ENCODE peak calls at places on chromosomes 3 and 15, in six cellular contexts. One of them, this sample, is unnamed.

GRCh38 chr3:149151843-149152242 is 22.4 kb downstream of the HPS3 start:
- DNase-seq in H9: no peak
- DNase-seq in neuronal stem cell: no peak
- DNase-seq in H1: no peak
- DNase-seq in trophoblast cell: no peak
- DNase-seq in mesenchymal stem cell: peak; percentile 91
- DNase-seq in this sample: peak; percentile 76

GRCh38 chr3:16743276-16743675 is 138.1 kb upstream of the DAZL start:
- DNase-seq in H9: no peak
- DNase-seq in neuronal stem cell: no peak
- DNase-seq in H1: no peak
- DNase-seq in trophoblast cell: no peak
- DNase-seq in mesenchymal stem cell: no peak
- DNase-seq in this sample: no peak

GRCh38 chr3:192915306-192915705 is 2.4 kb downstream of the MB21D2 start:
- DNase-seq in H9: peak; percentile 55
- DNase-seq in neuronal stem cell: peak; percentile 45
- DNase-seq in H1: no peak
- DNase-seq in trophoblast cell: peak; percentile 30
- DNase-seq in mesenchymal stem cell: peak; percentile 65
- DNase-seq in this sample: peak; percentile 68

GRCh38 chr3:33174095-33174494 is 44.5 kb downstream of the SUSD5 start:
- DNase-seq in H9: no peak
- DNase-seq in neuronal stem cell: no peak
- DNase-seq in H1: no peak
- DNase-seq in trophoblast cell: no peak
- DNase-seq in mesenchymal stem cell: no peak
- DNase-seq in this sample: no peak

GRCh38 chr3:58306662-58307286 is 454 bp downstream of the HTD2 start:
- DNase-seq in H9: peak; percentile 54
- DNase-seq in neuronal stem cell: no peak
- DNase-seq in H1: no peak
- DNase-seq in trophoblast cell: peak; percentile 43
- DNase-seq in mesenchymal stem cell: peak; percentile 65
- DNase-seq in this sample: peak; percentile 30

GRCh38 chr3:140113983-140114923 is 179.3 kb downstream of the CLSTN2 start:
- DNase-seq in H9: no peak
- DNase-seq in neuronal stem cell: no peak
- DNase-seq in H1: no peak
- DNase-seq in trophoblast cell: no peak
- DNase-seq in mesenchymal stem cell: no peak
- DNase-seq in this sample: no peak

GRCh38 chr3:156674911-156675743 is 737 bp downstream of the TIPARP start:
- DNase-seq in H9: peak; percentile 45
- DNase-seq in neuronal stem cell: peak; percentile 61
- DNase-seq in H1: no peak
- DNase-seq in trophoblast cell: peak; percentile 43
- DNase-seq in mesenchymal stem cell: peak; percentile 60
- DNase-seq in this sample: peak; percentile 43

GRCh38 chr15:84979651-84980050 is 2.0 kb upstream of the PDE8A start:
- DNase-seq in H9: peak; percentile 64
- DNase-seq in neuronal stem cell: no peak
- DNase-seq in H1: no peak
- DNase-seq in trophoblast cell: no peak
- DNase-seq in mesenchymal stem cell: peak; percentile 34
- DNase-seq in this sample: no peak

GRCh38 chr15:68806220-68807105 is 14.2 kb downstream of the ANP32A start:
- DNase-seq in H9: no peak
- DNase-seq in neuronal stem cell: no peak
- DNase-seq in H1: no peak
- DNase-seq in trophoblast cell: no peak
- DNase-seq in mesenchymal stem cell: no peak
- DNase-seq in this sample: no peak

GRCh38 chr3:55162031-55162784 is 234.3 kb upstream of the LRTM1 start:
- DNase-seq in H9: no peak
- DNase-seq in neuronal stem cell: no peak
- DNase-seq in H1: no peak
- DNase-seq in trophoblast cell: no peak
- DNase-seq in mesenchymal stem cell: peak; percentile 85
- DNase-seq in this sample: peak; percentile 82

GRCh38 chr15:50353251-50353998 is 1.6 kb downstream of the GABPB1 start:
- DNase-seq in H9: no peak
- DNase-seq in neuronal stem cell: no peak
- DNase-seq in H1: no peak
- DNase-seq in trophoblast cell: peak; percentile 79
- DNase-seq in mesenchymal stem cell: peak; percentile 93
- DNase-seq in this sample: peak; percentile 95

GRCh38 chr3:14550651-14551611 is 10.8 kb upstream of the GRIP2 start:
- DNase-seq in H9: no peak
- DNase-seq in neuronal stem cell: no peak
- DNase-seq in H1: no peak
- DNase-seq in trophoblast cell: no peak
- DNase-seq in mesenchymal stem cell: no peak
- DNase-seq in this sample: peak; percentile 5

GRCh38 chr3:108088697-108089096 is 2.1 kb downstream of the CD47 start:
- DNase-seq in H9: no peak
- DNase-seq in neuronal stem cell: no peak
- DNase-seq in H1: no peak
- DNase-seq in trophoblast cell: no peak
- DNase-seq in mesenchymal stem cell: peak; percentile 41
- DNase-seq in this sample: peak; percentile 16

GRCh38 chr3:146375214-146375613 is 94.1 kb downstream of the PLSCR2 start:
- DNase-seq in H9: no peak
- DNase-seq in neuronal stem cell: no peak
- DNase-seq in H1: no peak
- DNase-seq in trophoblast cell: no peak
- DNase-seq in mesenchymal stem cell: no peak
- DNase-seq in this sample: peak; percentile 19

GRCh38 chr15:89096664-89097063 is 8.4 kb downstream of the ABHD2 start:
- DNase-seq in H9: no peak
- DNase-seq in neuronal stem cell: no peak
- DNase-seq in H1: no peak
- DNase-seq in trophoblast cell: no peak
- DNase-seq in mesenchymal stem cell: peak; percentile 63
- DNase-seq in this sample: peak; percentile 68

GRCh38 chr15:92392462-92392861 is 1.2 kb upstream of the ST8SIA2 start:
- DNase-seq in H9: peak; percentile 66
- DNase-seq in neuronal stem cell: peak; percentile 31
- DNase-seq in H1: no peak
- DNase-seq in trophoblast cell: no peak
- DNase-seq in mesenchymal stem cell: no peak
- DNase-seq in this sample: no peak

GRCh38 chr3:27467545-27467944 is 16.6 kb downstream of the SLC4A7 start:
- DNase-seq in H9: no peak
- DNase-seq in neuronal stem cell: no peak
- DNase-seq in H1: no peak
- DNase-seq in trophoblast cell: peak; percentile 63
- DNase-seq in mesenchymal stem cell: peak; percentile 55
- DNase-seq in this sample: peak; percentile 61

GRCh38 chr15:101332061-101332467 is 37.0 kb upstream of the SNRPA1 start:
- DNase-seq in H9: no peak
- DNase-seq in neuronal stem cell: no peak
- DNase-seq in H1: no peak
- DNase-seq in trophoblast cell: no peak
- DNase-seq in mesenchymal stem cell: no peak
- DNase-seq in this sample: no peak

GRCh38 chr15:68334661-68335124 is 57.1 kb downstream of the FEM1B start:
- DNase-seq in H9: no peak
- DNase-seq in neuronal stem cell: no peak
- DNase-seq in H1: no peak
- DNase-seq in trophoblast cell: no peak
- DNase-seq in mesenchymal stem cell: peak; percentile 69
- DNase-seq in this sample: peak; percentile 45

GRCh38 chr3:156837130-156837529 is 11.0 kb downstream of the LEKR1 start:
- DNase-seq in H9: no peak
- DNase-seq in neuronal stem cell: no peak
- DNase-seq in H1: no peak
- DNase-seq in trophoblast cell: no peak
- DNase-seq in mesenchymal stem cell: peak; percentile 44
- DNase-seq in this sample: peak; percentile 70

GRCh38 chr3:58036287-58037032 is 28.2 kb downstream of the FLNB start:
- DNase-seq in H9: no peak
- DNase-seq in neuronal stem cell: no peak
- DNase-seq in H1: no peak
- DNase-seq in trophoblast cell: peak; percentile 32
- DNase-seq in mesenchymal stem cell: no peak
- DNase-seq in this sample: no peak

GRCh38 chr15:80777137-80777536 is 2.0 kb upstream of the CEMIP start:
- DNase-seq in H9: no peak
- DNase-seq in neuronal stem cell: no peak
- DNase-seq in H1: no peak
- DNase-seq in trophoblast cell: peak; percentile 22
- DNase-seq in mesenchymal stem cell: peak; percentile 62
- DNase-seq in this sample: peak; percentile 68

GRCh38 chr3:61560452-61561373 is 658 bp upstream of the PTPRG start:
- DNase-seq in H9: peak; percentile 83
- DNase-seq in neuronal stem cell: peak; percentile 88
- DNase-seq in H1: peak; percentile 69
- DNase-seq in trophoblast cell: peak; percentile 88
- DNase-seq in mesenchymal stem cell: peak; percentile 84
- DNase-seq in this sample: peak; percentile 73

GRCh38 chr3:182789371-182789770 is 3.9 kb upstream of the ATP11B start:
- DNase-seq in H9: no peak
- DNase-seq in neuronal stem cell: no peak
- DNase-seq in H1: no peak
- DNase-seq in trophoblast cell: no peak
- DNase-seq in mesenchymal stem cell: no peak
- DNase-seq in this sample: peak; percentile 18

GRCh38 chr3:139301183-139301582 is 42.6 kb upstream of the MRPS22 start:
- DNase-seq in H9: no peak
- DNase-seq in neuronal stem cell: no peak
- DNase-seq in H1: no peak
- DNase-seq in trophoblast cell: no peak
- DNase-seq in mesenchymal stem cell: peak; percentile 50
- DNase-seq in this sample: peak; percentile 46

GRCh38 chr3:180048840-180049239 is 12.1 kb upstream of the PEX5L start:
- DNase-seq in H9: no peak
- DNase-seq in neuronal stem cell: no peak
- DNase-seq in H1: no peak
- DNase-seq in trophoblast cell: no peak
- DNase-seq in mesenchymal stem cell: no peak
- DNase-seq in this sample: peak; percentile 20

GRCh38 chr15:77387355-77388105 is 32.4 kb downstream of the PEAK1 start:
- DNase-seq in H9: no peak
- DNase-seq in neuronal stem cell: no peak
- DNase-seq in H1: no peak
- DNase-seq in trophoblast cell: no peak
- DNase-seq in mesenchymal stem cell: no peak
- DNase-seq in this sample: peak; percentile 16

GRCh38 chr3:184725176-184725575 is 13.3 kb upstream of the MAGEF1 start:
- DNase-seq in H9: no peak
- DNase-seq in neuronal stem cell: no peak
- DNase-seq in H1: no peak
- DNase-seq in trophoblast cell: no peak
- DNase-seq in mesenchymal stem cell: no peak
- DNase-seq in this sample: no peak

GRCh38 chr15:101675796-101676582 is 23.8 kb upstream of the TM2D3 start:
- DNase-seq in H9: peak; percentile 47
- DNase-seq in neuronal stem cell: peak; percentile 15
- DNase-seq in H1: no peak
- DNase-seq in trophoblast cell: peak; percentile 43
- DNase-seq in mesenchymal stem cell: peak; percentile 87
- DNase-seq in this sample: peak; percentile 89

GRCh38 chr3:39279745-39280517 is at the start of gene CX3CR1:
- DNase-seq in H9: no peak
- DNase-seq in neuronal stem cell: no peak
- DNase-seq in H1: no peak
- DNase-seq in trophoblast cell: no peak
- DNase-seq in mesenchymal stem cell: no peak
- DNase-seq in this sample: no peak

GRCh38 chr3:166688665-166689064 is 691.4 kb downstream of the ZBBX start:
- DNase-seq in H9: no peak
- DNase-seq in neuronal stem cell: no peak
- DNase-seq in H1: no peak
- DNase-seq in trophoblast cell: no peak
- DNase-seq in mesenchymal stem cell: no peak
- DNase-seq in this sample: no peak

GRCh38 chr3:148318240-148318639 is 379.5 kb upstream of the AGTR1 start:
- DNase-seq in H9: no peak
- DNase-seq in neuronal stem cell: no peak
- DNase-seq in H1: no peak
- DNase-seq in trophoblast cell: no peak
- DNase-seq in mesenchymal stem cell: peak; percentile 13
- DNase-seq in this sample: no peak

GRCh38 chr3:190883141-190883540 is 20.6 kb upstream of the GMNC start:
- DNase-seq in H9: no peak
- DNase-seq in neuronal stem cell: no peak
- DNase-seq in H1: no peak
- DNase-seq in trophoblast cell: no peak
- DNase-seq in mesenchymal stem cell: no peak
- DNase-seq in this sample: no peak

GRCh38 chr3:190877925-190878324 is 15.4 kb upstream of the GMNC start:
- DNase-seq in H9: peak; percentile 43
- DNase-seq in neuronal stem cell: no peak
- DNase-seq in H1: no peak
- DNase-seq in trophoblast cell: peak; percentile 6
- DNase-seq in mesenchymal stem cell: no peak
- DNase-seq in this sample: no peak
- H4K91ac ChIP-seq in H9: no peak overlapping the region
- H4K91ac ChIP-seq in neuronal stem cell: no peak overlapping the region
- H4K91ac ChIP-seq in H1: no peak overlapping the region
- H4K91ac ChIP-seq in trophoblast cell: no peak overlapping the region
- H4K91ac ChIP-seq in mesenchymal stem cell: no peak overlapping the region
- H4K91ac ChIP-seq in this sample: no peak overlapping the region

DNA sequence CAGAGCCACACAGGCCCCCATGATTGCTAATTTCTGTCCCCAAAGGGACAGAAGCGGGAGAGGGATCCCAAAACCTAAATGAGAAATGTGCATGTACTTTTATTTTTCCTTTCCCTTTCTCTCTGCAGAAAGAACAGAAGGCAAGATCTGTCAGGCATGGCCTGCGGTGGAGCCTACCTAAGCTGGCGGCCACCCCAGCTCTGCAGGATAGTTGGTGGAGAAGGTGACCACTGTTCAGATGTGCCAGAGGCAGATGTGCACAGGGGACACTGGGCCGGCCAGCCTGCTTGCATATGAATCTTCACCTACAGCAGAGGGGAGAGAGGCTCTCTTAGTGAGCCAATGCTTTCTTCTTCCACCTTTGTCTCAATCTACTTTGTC is 2.1 kb upstream of the AMOTL2 start:
- DNase-seq in H9: peak; percentile 14
- DNase-seq in neuronal stem cell: no peak
- DNase-seq in H1: no peak
- DNase-seq in trophoblast cell: no peak
- DNase-seq in mesenchymal stem cell: no peak
- DNase-seq in this sample: no peak
- H4K91ac ChIP-seq in H9: no peak overlapping the region
- H4K91ac ChIP-seq in neuronal stem cell: no peak overlapping the region
- H4K91ac ChIP-seq in H1: no peak overlapping the region
- H4K91ac ChIP-seq in trophoblast cell: peak overlapping the region; percentile 15
- H4K91ac ChIP-seq in mesenchymal stem cell: no peak overlapping the region
- H4K91ac ChIP-seq in this sample: peak overlapping the region; percentile 37

GRCh38 chr3:134331811-134332199 is 42.4 kb downstream of the AMOTL2 start:
- DNase-seq in H9: no peak
- DNase-seq in neuronal stem cell: no peak
- DNase-seq in H1: no peak
- DNase-seq in trophoblast cell: peak; percentile 90
- DNase-seq in mesenchymal stem cell: no peak
- DNase-seq in this sample: no peak
- H4K91ac ChIP-seq in H9: no peak overlapping the region
- H4K91ac ChIP-seq in neuronal stem cell: no peak overlapping the region
- H4K91ac ChIP-seq in H1: no peak overlapping the region
- H4K91ac ChIP-seq in trophoblast cell: peak overlapping the region; percentile 100
- H4K91ac ChIP-seq in mesenchymal stem cell: no peak overlapping the region
- H4K91ac ChIP-seq in this sample: peak overlapping the region; percentile 94

GRCh38 chr15:63221346-63221745 is 31.9 kb downstream of the RAB8B start:
- DNase-seq in H9: no peak
- DNase-seq in neuronal stem cell: no peak
- DNase-seq in H1: no peak
- DNase-seq in trophoblast cell: peak; percentile 39
- DNase-seq in mesenchymal stem cell: no peak
- DNase-seq in this sample: peak; percentile 37
- H4K91ac ChIP-seq in H9: no peak overlapping the region
- H4K91ac ChIP-seq in neuronal stem cell: no peak overlapping the region
- H4K91ac ChIP-seq in H1: no peak overlapping the region
- H4K91ac ChIP-seq in trophoblast cell: no peak overlapping the region
- H4K91ac ChIP-seq in mesenchymal stem cell: no peak overlapping the region
- H4K91ac ChIP-seq in this sample: no peak overlapping the region